ENCODE peak calls at places on chromosomes 3 and 15, in six cellular contexts. One of them, this sample, is unnamed. For H3K4me1, the result is how much of the 10 kb centered on the place peaks cover.

GRCh38 chr15:58360421-58361090 is 71.2 kb upstream of the LIPC start:
- DNase-seq in HCT116: no peak
- DNase-seq in right atrium auricular region: no peak
- DNase-seq in transverse colon: no peak
- DNase-seq in adipocyte: no peak
- DNase-seq in heart right ventricle: no peak
- DNase-seq in this sample: no peak

GRCh38 chr15:56307180-56307579 is 58.0 kb upstream of the TEX9 start:
- DNase-seq in HCT116: no peak
- DNase-seq in right atrium auricular region: no peak
- DNase-seq in transverse colon: no peak
- DNase-seq in adipocyte: no peak
- DNase-seq in heart right ventricle: no peak
- DNase-seq in this sample: no peak

GRCh38 chr15:92714071-92714456 is 58.5 kb upstream of the FAM174B start:
- DNase-seq in HCT116: no peak
- DNase-seq in right atrium auricular region: no peak
- DNase-seq in transverse colon: no peak
- DNase-seq in adipocyte: peak
- DNase-seq in heart right ventricle: no peak
- DNase-seq in this sample: peak

GRCh38 chr3:120642368-120642948 is 39.6 kb downstream of the HGD start:
- DNase-seq in HCT116: no peak
- DNase-seq in right atrium auricular region: no peak
- DNase-seq in transverse colon: no peak
- DNase-seq in adipocyte: no peak
- DNase-seq in heart right ventricle: no peak
- DNase-seq in this sample: no peak

GRCh38 chr3:177179281-177180067 is 17.8 kb downstream of the TBL1XR1 start:
- DNase-seq in HCT116: no peak
- DNase-seq in right atrium auricular region: no peak
- DNase-seq in transverse colon: no peak
- DNase-seq in adipocyte: no peak
- DNase-seq in heart right ventricle: no peak
- DNase-seq in this sample: no peak

GRCh38 chr3:129605593-129606521 is 619 bp downstream of the PLXND1 start:
- DNase-seq in HCT116: no peak
- DNase-seq in right atrium auricular region: no peak
- DNase-seq in transverse colon: no peak
- DNase-seq in adipocyte: peak
- DNase-seq in heart right ventricle: no peak
- DNase-seq in this sample: peak

GRCh38 chr3:141370065-141370533 is 1.8 kb downstream of the ZBTB38 start:
- DNase-seq in HCT116: peak
- DNase-seq in right atrium auricular region: peak
- DNase-seq in transverse colon: peak
- DNase-seq in adipocyte: peak
- DNase-seq in heart right ventricle: peak
- DNase-seq in this sample: peak

GRCh38 chr3:58323795-58324674 is 8.7 kb upstream of the PXK start:
- DNase-seq in HCT116: no peak
- DNase-seq in right atrium auricular region: no peak
- DNase-seq in transverse colon: no peak
- DNase-seq in adipocyte: no peak
- DNase-seq in heart right ventricle: no peak
- DNase-seq in this sample: no peak

GRCh38 chr3:22115581-22115980 is 364.6 kb upstream of the ZNF385D start:
- DNase-seq in HCT116: no peak
- DNase-seq in right atrium auricular region: no peak
- DNase-seq in transverse colon: no peak
- DNase-seq in adipocyte: peak
- DNase-seq in heart right ventricle: no peak
- DNase-seq in this sample: no peak

GRCh38 chr3:147405552-147406254 is 640 bp downstream of the ZIC4 start:
- DNase-seq in HCT116: no peak
- DNase-seq in right atrium auricular region: no peak
- DNase-seq in transverse colon: no peak
- DNase-seq in adipocyte: no peak
- DNase-seq in heart right ventricle: no peak
- DNase-seq in this sample: no peak

GRCh38 chr15:92883643-92884458 is 16.3 kb upstream of the CHD2 start:
- DNase-seq in HCT116: no peak
- DNase-seq in right atrium auricular region: no peak
- DNase-seq in transverse colon: no peak
- DNase-seq in adipocyte: peak
- DNase-seq in heart right ventricle: no peak
- DNase-seq in this sample: no peak

GRCh38 chr15:32867313-32867626 is 149.5 kb downstream of the GREM1 start:
- DNase-seq in HCT116: peak
- DNase-seq in right atrium auricular region: no peak
- DNase-seq in transverse colon: no peak
- DNase-seq in adipocyte: peak
- DNase-seq in heart right ventricle: no peak
- DNase-seq in this sample: no peak

GRCh38 chr3:31054032-31054431 is 159.6 kb upstream of the GADL1 start:
- DNase-seq in HCT116: no peak
- DNase-seq in right atrium auricular region: no peak
- DNase-seq in transverse colon: no peak
- DNase-seq in adipocyte: no peak
- DNase-seq in heart right ventricle: no peak
- DNase-seq in this sample: no peak

GRCh38 chr3:161423911-161424522 is 52.7 kb upstream of the SPTSSB start:
- DNase-seq in HCT116: peak
- DNase-seq in right atrium auricular region: no peak
- DNase-seq in transverse colon: no peak
- DNase-seq in adipocyte: peak
- DNase-seq in heart right ventricle: no peak
- DNase-seq in this sample: no peak

GRCh38 chr3:52859686-52860423 is 25.0 kb upstream of the MUSTN1 start:
- DNase-seq in HCT116: no peak
- DNase-seq in right atrium auricular region: no peak
- DNase-seq in transverse colon: no peak
- DNase-seq in adipocyte: no peak
- DNase-seq in heart right ventricle: no peak
- DNase-seq in this sample: no peak

GRCh38 chr3:65048151-65048550 is 360.4 kb upstream of the ADAMTS9 start:
- DNase-seq in HCT116: no peak
- DNase-seq in right atrium auricular region: no peak
- DNase-seq in transverse colon: no peak
- DNase-seq in adipocyte: no peak
- DNase-seq in heart right ventricle: no peak
- DNase-seq in this sample: no peak

GRCh38 chr3:15794303-15794771 is 3.4 kb downstream of the ANKRD28 start:
- DNase-seq in HCT116: no peak
- DNase-seq in right atrium auricular region: no peak
- DNase-seq in transverse colon: no peak
- DNase-seq in adipocyte: peak
- DNase-seq in heart right ventricle: no peak
- DNase-seq in this sample: no peak

GRCh38 chr3:55858302-55858701 is 371.2 kb upstream of the WNT5A start:
- DNase-seq in HCT116: no peak
- DNase-seq in right atrium auricular region: no peak
- DNase-seq in transverse colon: no peak
- DNase-seq in adipocyte: peak
- DNase-seq in heart right ventricle: no peak
- DNase-seq in this sample: no peak

GRCh38 chr3:120436523-120437050 is 14.2 kb downstream of the FSTL1 start:
- DNase-seq in HCT116: no peak
- DNase-seq in right atrium auricular region: no peak
- DNase-seq in transverse colon: no peak
- DNase-seq in adipocyte: no peak
- DNase-seq in heart right ventricle: no peak
- DNase-seq in this sample: no peak

GRCh38 chr15:70856884-70857546 is 3.1 kb upstream of the LARP6 start:
- DNase-seq in HCT116: peak
- DNase-seq in right atrium auricular region: peak
- DNase-seq in transverse colon: peak
- DNase-seq in adipocyte: peak
- DNase-seq in heart right ventricle: peak
- DNase-seq in this sample: peak

GRCh38 chr3:129375099-129375498 is 53.3 kb downstream of the EFCAB12 start:
- DNase-seq in HCT116: no peak
- DNase-seq in right atrium auricular region: no peak
- DNase-seq in transverse colon: no peak
- DNase-seq in adipocyte: no peak
- DNase-seq in heart right ventricle: no peak
- DNase-seq in this sample: no peak

GRCh38 chr3:79917561-79917960 is 149.8 kb upstream of the ROBO1 start:
- DNase-seq in HCT116: no peak
- DNase-seq in right atrium auricular region: no peak
- DNase-seq in transverse colon: no peak
- DNase-seq in adipocyte: no peak
- DNase-seq in heart right ventricle: no peak
- DNase-seq in this sample: no peak
- H3K4me3 ChIP-seq in HCT116: no peak
- H3K4me3 ChIP-seq in right atrium auricular region: no peak
- H3K4me3 ChIP-seq in transverse colon: no peak
- H3K4me3 ChIP-seq in adipocyte: no peak
- H3K4me3 ChIP-seq in heart right ventricle: no peak
- H3K4me3 ChIP-seq in this sample: no peak

GRCh38 chr15:67091073-67091965 is 25.9 kb downstream of the SMAD3 start:
- DNase-seq in HCT116: peak
- DNase-seq in right atrium auricular region: peak
- DNase-seq in transverse colon: peak
- DNase-seq in adipocyte: peak
- DNase-seq in heart right ventricle: peak
- DNase-seq in this sample: peak

GRCh38 chr15:67091966-67092677 is 26.7 kb downstream of the SMAD3 start:
- DNase-seq in HCT116: no peak
- DNase-seq in right atrium auricular region: no peak
- DNase-seq in transverse colon: no peak
- DNase-seq in adipocyte: no peak
- DNase-seq in heart right ventricle: no peak
- DNase-seq in this sample: no peak

GRCh38 chr15:67092726-67093125 is 27.3 kb downstream of the SMAD3 start:
- DNase-seq in HCT116: no peak
- DNase-seq in right atrium auricular region: no peak
- DNase-seq in transverse colon: no peak
- DNase-seq in adipocyte: no peak
- DNase-seq in heart right ventricle: no peak
- DNase-seq in this sample: no peak

GRCh38 chr15:67094001-67094826 is 28.8 kb downstream of the SMAD3 start:
- DNase-seq in HCT116: no peak
- DNase-seq in right atrium auricular region: no peak
- DNase-seq in transverse colon: no peak
- DNase-seq in adipocyte: no peak
- DNase-seq in heart right ventricle: no peak
- DNase-seq in this sample: no peak

GRCh38 chr15:67093146-67093874 is 27.9 kb downstream of the SMAD3 start:
- DNase-seq in HCT116: no peak
- DNase-seq in right atrium auricular region: no peak
- DNase-seq in transverse colon: peak
- DNase-seq in adipocyte: no peak
- DNase-seq in heart right ventricle: no peak
- DNase-seq in this sample: no peak
- H3K4me1 ChIP-seq in HCT116: half or more
- H3K4me1 ChIP-seq in right atrium auricular region: under half
- H3K4me1 ChIP-seq in transverse colon: under half
- H3K4me1 ChIP-seq in adipocyte: half or more
- H3K4me1 ChIP-seq in heart right ventricle: under half
- H3K4me1 ChIP-seq in this sample: half or more

GRCh38 chr15:41893422-41894250 is at the start of gene SPTBN5:
- DNase-seq in HCT116: no peak
- DNase-seq in right atrium auricular region: no peak
- DNase-seq in transverse colon: no peak
- DNase-seq in adipocyte: no peak
- DNase-seq in heart right ventricle: no peak
- DNase-seq in this sample: no peak
- H3K4me3 ChIP-seq in HCT116: no peak
- H3K4me3 ChIP-seq in right atrium auricular region: peak
- H3K4me3 ChIP-seq in transverse colon: peak
- H3K4me3 ChIP-seq in adipocyte: peak
- H3K4me3 ChIP-seq in heart right ventricle: peak
- H3K4me3 ChIP-seq in this sample: no peak

GRCh38 chr3:69205385-69205784 is 83.0 kb upstream of the LMOD3 start:
- DNase-seq in HCT116: no peak
- DNase-seq in right atrium auricular region: no peak
- DNase-seq in transverse colon: no peak
- DNase-seq in adipocyte: no peak
- DNase-seq in heart right ventricle: no peak
- DNase-seq in this sample: no peak
- H3K4me1 ChIP-seq in HCT116: under half
- H3K4me1 ChIP-seq in right atrium auricular region: under half
- H3K4me1 ChIP-seq in transverse colon: under half
- H3K4me1 ChIP-seq in adipocyte: under half
- H3K4me1 ChIP-seq in heart right ventricle: under half
- H3K4me1 ChIP-seq in this sample: under half

GRCh38 chr3:121748638-121749275 is 784 bp downstream of the GOLGB1 start:
- DNase-seq in HCT116: no peak
- DNase-seq in right atrium auricular region: peak
- DNase-seq in transverse colon: peak
- DNase-seq in adipocyte: peak
- DNase-seq in heart right ventricle: no peak
- DNase-seq in this sample: peak
- H3K4me3 ChIP-seq in HCT116: peak
- H3K4me3 ChIP-seq in right atrium auricular region: peak
- H3K4me3 ChIP-seq in transverse colon: peak
- H3K4me3 ChIP-seq in adipocyte: peak
- H3K4me3 ChIP-seq in heart right ventricle: peak
- H3K4me3 ChIP-seq in this sample: peak

GRCh38 chr3:149061776-149062175 is 24.6 kb downstream of the HLTF start:
- DNase-seq in HCT116: no peak
- DNase-seq in right atrium auricular region: no peak
- DNase-seq in transverse colon: no peak
- DNase-seq in adipocyte: no peak
- DNase-seq in heart right ventricle: no peak
- DNase-seq in this sample: no peak
- H3K4me1 ChIP-seq in HCT116: under half
- H3K4me1 ChIP-seq in right atrium auricular region: under half
- H3K4me1 ChIP-seq in transverse colon: under half
- H3K4me1 ChIP-seq in adipocyte: under half
- H3K4me1 ChIP-seq in heart right ventricle: under half
- H3K4me1 ChIP-seq in this sample: under half

DNA sequence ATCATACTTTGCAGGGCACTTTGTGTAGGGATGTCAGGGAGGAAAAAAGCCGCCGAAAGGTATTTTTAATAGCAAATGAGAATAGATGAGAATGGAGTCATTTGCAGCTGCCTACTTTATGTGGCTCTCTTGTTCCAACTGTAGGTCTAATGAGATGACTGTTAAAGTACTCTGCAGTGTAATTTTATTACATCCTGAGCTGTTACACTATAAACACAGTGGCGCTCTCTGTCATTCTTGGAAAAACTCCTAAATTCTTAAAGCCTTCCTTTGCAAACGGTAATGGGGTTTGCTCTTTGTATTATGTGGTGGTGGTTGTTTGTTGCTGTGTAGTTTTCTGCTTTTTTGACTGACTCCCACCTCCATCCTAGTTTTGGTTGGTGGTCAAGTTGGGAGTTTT is 56.7 kb upstream of the SKOR1 start:
- DNase-seq in HCT116: no peak
- DNase-seq in right atrium auricular region: no peak
- DNase-seq in transverse colon: no peak
- DNase-seq in adipocyte: no peak
- DNase-seq in heart right ventricle: no peak
- DNase-seq in this sample: no peak
- H3K4me3 ChIP-seq in HCT116: no peak
- H3K4me3 ChIP-seq in right atrium auricular region: no peak
- H3K4me3 ChIP-seq in transverse colon: no peak
- H3K4me3 ChIP-seq in adipocyte: no peak
- H3K4me3 ChIP-seq in heart right ventricle: no peak
- H3K4me3 ChIP-seq in this sample: no peak